ENCODE peak calls at places on chromosomes 13 and 19, in four cellular contexts. One of them, this sample, is unnamed.

GRCh38 chr13:105502193-105502592 is 1033.3 kb downstream of the EFNB2 start:
- DNase-seq in thoracic aorta: no peak
- DNase-seq in sigmoid colon: no peak
- DNase-seq in suprapubic skin: no peak
- DNase-seq in this sample: no peak

GRCh38 chr13:40812724-40813445 is 23.5 kb downstream of the SLC25A15 start:
- DNase-seq in suprapubic skin: no peak
- DNase-seq in thoracic aorta: no peak
- DNase-seq in sigmoid colon: no peak
- DNase-seq in this sample: no peak

GRCh38 chr19:50022823-50023222 is 2.3 kb downstream of the VRK3 start:
- DNase-seq in suprapubic skin: no peak
- DNase-seq in sigmoid colon: no peak
- DNase-seq in thoracic aorta: no peak
- DNase-seq in this sample: no peak

GRCh38 chr19:32246032-32246431 is 99.4 kb upstream of the ZNF507 start:
- DNase-seq in sigmoid colon: no peak
- DNase-seq in suprapubic skin: no peak
- DNase-seq in thoracic aorta: no peak
- DNase-seq in this sample: no peak

GRCh38 chr13:110149036-110149435 is 157.9 kb downstream of the COL4A1 start:
- DNase-seq in suprapubic skin: no peak
- DNase-seq in sigmoid colon: no peak
- DNase-seq in thoracic aorta: no peak
- DNase-seq in this sample: no peak

GRCh38 chr13:66974889-66975288 is 255.2 kb downstream of the PCDH9 start:
- DNase-seq in thoracic aorta: no peak
- DNase-seq in sigmoid colon: no peak
- DNase-seq in suprapubic skin: no peak
- DNase-seq in this sample: no peak

GRCh38 chr13:37960427-37960826 is 90.9 kb upstream of the TRPC4 start:
- DNase-seq in sigmoid colon: no peak
- DNase-seq in thoracic aorta: no peak
- DNase-seq in suprapubic skin: no peak
- DNase-seq in this sample: no peak

GRCh38 chr13:106376411-106377112 is 158.9 kb downstream of the EFNB2 start:
- DNase-seq in suprapubic skin: no peak
- DNase-seq in thoracic aorta: no peak
- DNase-seq in sigmoid colon: peak; percentile 66
- DNase-seq in this sample: no peak

GRCh38 chr13:23969672-23970071 is 72.4 kb upstream of the C1QTNF9B start:
- DNase-seq in sigmoid colon: no peak
- DNase-seq in suprapubic skin: no peak
- DNase-seq in thoracic aorta: no peak
- DNase-seq in this sample: no peak

GRCh38 chr13:20274466-20274865 is 42.3 kb upstream of the GJB6 start:
- DNase-seq in sigmoid colon: no peak
- DNase-seq in suprapubic skin: no peak
- DNase-seq in thoracic aorta: no peak
- DNase-seq in this sample: no peak

GRCh38 chr19:2507109-2507508 is 31.2 kb downstream of the GADD45B start:
- DNase-seq in thoracic aorta: no peak
- DNase-seq in suprapubic skin: no peak
- DNase-seq in sigmoid colon: no peak
- DNase-seq in this sample: no peak

GRCh38 chr13:61880576-61881283 is 465.1 kb upstream of the PCDH20 start:
- DNase-seq in sigmoid colon: no peak
- DNase-seq in suprapubic skin: no peak
- DNase-seq in thoracic aorta: no peak
- DNase-seq in this sample: no peak

GRCh38 chr13:91347996-91348905 is 764 bp downstream of the MIR17HG start:
- DNase-seq in thoracic aorta: no peak
- DNase-seq in suprapubic skin: no peak
- DNase-seq in sigmoid colon: peak; percentile 74
- DNase-seq in this sample: peak; percentile 27

GRCh38 chr13:105513448-105513847 is 1022.0 kb downstream of the EFNB2 start:
- DNase-seq in suprapubic skin: no peak
- DNase-seq in sigmoid colon: no peak
- DNase-seq in thoracic aorta: no peak
- DNase-seq in this sample: no peak

GRCh38 chr19:6278740-6279619 is 795 bp downstream of the MLLT1 start:
- DNase-seq in thoracic aorta: no peak
- DNase-seq in suprapubic skin: no peak
- DNase-seq in sigmoid colon: no peak
- DNase-seq in this sample: no peak

GRCh38 chr13:51913421-51914136 is 51.8 kb downstream of the CCDC70 start:
- DNase-seq in sigmoid colon: no peak
- DNase-seq in thoracic aorta: no peak
- DNase-seq in suprapubic skin: peak; percentile 24
- DNase-seq in this sample: no peak

GRCh38 chr13:85529216-85529590 is 270.0 kb downstream of the SLITRK6 start:
- DNase-seq in suprapubic skin: no peak
- DNase-seq in sigmoid colon: no peak
- DNase-seq in thoracic aorta: no peak
- DNase-seq in this sample: no peak

GRCh38 chr19:42440357-42441046 is 2.2 kb downstream of the CXCL17 start:
- DNase-seq in sigmoid colon: peak; percentile 80
- DNase-seq in thoracic aorta: no peak
- DNase-seq in suprapubic skin: no peak
- DNase-seq in this sample: peak; percentile 68

GRCh38 chr13:20064128-20064527 is 96.7 kb downstream of the GJA3 start:
- DNase-seq in sigmoid colon: no peak
- DNase-seq in suprapubic skin: no peak
- DNase-seq in thoracic aorta: no peak
- DNase-seq in this sample: no peak

GRCh38 chr19:38152461-38153379 is 71.3 kb downstream of the DPF1 start:
- DNase-seq in sigmoid colon: no peak
- DNase-seq in thoracic aorta: no peak
- DNase-seq in suprapubic skin: no peak
- DNase-seq in this sample: no peak

DNA sequence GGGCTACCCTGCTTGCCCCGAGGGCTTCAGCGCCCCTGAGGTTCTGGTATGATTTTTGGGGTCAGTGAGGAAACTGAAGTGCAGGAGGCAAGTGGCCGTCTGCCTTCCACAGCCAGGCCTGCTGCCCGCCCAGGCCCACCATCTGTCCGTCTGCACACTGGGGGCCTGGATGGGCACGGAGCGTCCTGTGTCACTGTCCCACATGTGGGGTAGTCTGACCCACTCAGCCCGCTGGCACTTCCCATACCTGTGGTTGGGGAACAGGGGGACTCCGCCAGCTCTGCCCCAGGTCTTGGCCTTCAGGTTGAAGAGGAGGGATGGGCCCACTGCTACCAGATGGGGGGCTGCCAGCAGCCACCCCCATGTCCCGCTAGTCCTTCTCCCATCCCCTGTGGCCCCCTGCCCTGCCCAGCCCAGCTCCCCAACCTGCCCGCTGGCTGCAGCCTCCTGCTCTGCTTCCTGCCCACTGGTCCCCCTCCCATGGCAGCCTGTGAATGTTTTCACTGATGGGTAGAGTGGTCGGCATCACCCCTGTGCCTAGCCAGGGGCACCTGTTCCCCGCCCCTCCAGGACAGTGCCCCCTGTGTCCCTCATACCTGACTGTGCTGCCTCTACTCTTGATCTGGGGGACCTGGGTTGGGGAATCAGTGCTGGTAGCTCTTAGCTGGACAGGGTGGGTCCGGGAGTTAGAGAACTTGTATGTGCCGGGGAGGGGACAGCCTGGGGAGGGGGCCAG is 9.5 kb downstream of the PIAS4 start:
- DNase-seq in suprapubic skin: no peak
- DNase-seq in sigmoid colon: no peak
- DNase-seq in thoracic aorta: no peak
- DNase-seq in this sample: no peak
- H3K27ac ChIP-seq in suprapubic skin: peak overlapping the region; percentile 59
- H3K27ac ChIP-seq in sigmoid colon: peak overlapping the region; percentile 68
- H3K27ac ChIP-seq in thoracic aorta: no peak overlapping the region
- H3K27ac ChIP-seq in this sample: peak overlapping the region; percentile 77

GRCh38 chr13:36552334-36552733 is 120.0 kb downstream of the CCNA1 start:
- DNase-seq in thoracic aorta: no peak
- DNase-seq in sigmoid colon: no peak
- DNase-seq in suprapubic skin: no peak
- DNase-seq in this sample: no peak

GRCh38 chr13:36553501-36553900 is 120.3 kb upstream of the SERTM1 start:
- DNase-seq in thoracic aorta: no peak
- DNase-seq in sigmoid colon: no peak
- DNase-seq in suprapubic skin: no peak
- DNase-seq in this sample: no peak

GRCh38 chr13:36559388-36559787 is 114.4 kb upstream of the SERTM1 start:
- DNase-seq in suprapubic skin: no peak
- DNase-seq in thoracic aorta: no peak
- DNase-seq in sigmoid colon: no peak
- DNase-seq in this sample: no peak

GRCh38 chr13:36551445-36551844 is 119.2 kb downstream of the CCNA1 start:
- DNase-seq in thoracic aorta: no peak
- DNase-seq in sigmoid colon: no peak
- DNase-seq in suprapubic skin: no peak
- DNase-seq in this sample: no peak

DNA sequence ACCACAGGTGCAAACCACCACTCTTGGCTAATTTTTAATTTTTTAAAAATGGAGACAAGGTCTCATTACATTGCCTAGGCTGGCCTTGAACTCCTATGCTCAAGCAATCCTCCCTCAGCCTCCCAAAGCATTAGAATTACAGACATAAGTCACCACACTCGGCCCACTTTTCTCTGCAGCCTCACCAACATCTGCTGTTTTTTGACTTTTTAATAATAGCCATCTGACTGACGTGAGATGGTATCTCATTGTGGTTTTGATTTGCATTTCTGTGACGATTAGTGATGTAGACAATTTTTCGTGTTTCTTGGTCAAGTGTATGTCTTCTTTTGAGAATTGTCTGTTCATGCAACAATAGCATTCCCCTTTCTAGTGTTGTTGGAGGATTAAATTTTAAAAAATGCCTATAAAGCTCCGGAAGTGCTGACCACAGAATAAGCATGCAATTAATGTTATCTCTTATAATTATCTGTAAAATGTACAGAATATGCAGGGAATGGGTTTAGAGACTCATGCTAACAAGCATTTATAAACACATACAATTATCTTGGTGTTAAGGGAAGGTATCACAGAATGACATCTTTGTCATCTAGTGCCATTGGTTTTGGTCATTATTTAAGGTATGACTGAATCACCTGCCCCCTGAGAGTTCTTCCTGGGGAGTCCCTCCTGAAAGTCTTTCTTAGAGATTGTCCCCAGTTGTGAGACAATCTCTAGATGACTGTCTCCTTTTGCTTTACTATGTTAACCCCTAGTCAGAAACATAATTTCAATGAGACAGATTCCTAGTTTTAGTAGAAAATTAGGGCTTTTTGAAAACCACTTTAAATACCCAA is 118.5 kb upstream of the SERTM1 start:
- DNase-seq in suprapubic skin: no peak
- DNase-seq in thoracic aorta: no peak
- DNase-seq in sigmoid colon: no peak
- DNase-seq in this sample: no peak
- H3K4me1 ChIP-seq in suprapubic skin: no peaks in the 10 kb centered on the region
- H3K4me1 ChIP-seq in thoracic aorta: no peaks in the 10 kb centered on the region
- H3K4me1 ChIP-seq in sigmoid colon: no peaks in the 10 kb centered on the region
- H3K4me1 ChIP-seq in this sample: no peaks in the 10 kb centered on the region

GRCh38 chr13:99585609-99586008 is 84.3 kb downstream of the TM9SF2 start:
- DNase-seq in suprapubic skin: no peak
- DNase-seq in thoracic aorta: no peak
- DNase-seq in sigmoid colon: no peak
- DNase-seq in this sample: no peak
- H3K27ac ChIP-seq in suprapubic skin: no peak overlapping the region
- H3K27ac ChIP-seq in thoracic aorta: no peak overlapping the region
- H3K27ac ChIP-seq in sigmoid colon: no peak overlapping the region
- H3K27ac ChIP-seq in this sample: no peak overlapping the region

GRCh38 chr19:15249560-15249874 is 17.3 kb upstream of the EPHX3 start:
- DNase-seq in sigmoid colon: no peak
- DNase-seq in thoracic aorta: no peak
- DNase-seq in suprapubic skin: no peak
- DNase-seq in this sample: no peak

GRCh38 chr19:15247107-15248014 is 15.1 kb upstream of the EPHX3 start:
- DNase-seq in thoracic aorta: no peak
- DNase-seq in suprapubic skin: no peak
- DNase-seq in sigmoid colon: no peak
- DNase-seq in this sample: no peak

GRCh38 chr19:15248106-15248505 is 15.9 kb upstream of the EPHX3 start:
- DNase-seq in thoracic aorta: no peak
- DNase-seq in suprapubic skin: no peak
- DNase-seq in sigmoid colon: no peak
- DNase-seq in this sample: no peak

GRCh38 chr19:15249912-15250634 is 17.8 kb upstream of the EPHX3 start:
- DNase-seq in thoracic aorta: peak; percentile 48
- DNase-seq in sigmoid colon: peak; percentile 80
- DNase-seq in suprapubic skin: no peak
- DNase-seq in this sample: peak; percentile 45

GRCh38 chr19:15248648-15249559 is 16.7 kb upstream of the EPHX3 start:
- DNase-seq in sigmoid colon: peak; percentile 93
- DNase-seq in suprapubic skin: peak; percentile 90
- DNase-seq in thoracic aorta: peak; percentile 64
- DNase-seq in this sample: peak; percentile 85
- H3K4me1 ChIP-seq in sigmoid colon: peaks cover 67% of the 10 kb centered on the region
- H3K4me1 ChIP-seq in suprapubic skin: peaks cover 76% of the 10 kb centered on the region
- H3K4me1 ChIP-seq in thoracic aorta: peaks cover 95% of the 10 kb centered on the region
- H3K4me1 ChIP-seq in this sample: peaks cover 96% of the 10 kb centered on the region

DNA sequence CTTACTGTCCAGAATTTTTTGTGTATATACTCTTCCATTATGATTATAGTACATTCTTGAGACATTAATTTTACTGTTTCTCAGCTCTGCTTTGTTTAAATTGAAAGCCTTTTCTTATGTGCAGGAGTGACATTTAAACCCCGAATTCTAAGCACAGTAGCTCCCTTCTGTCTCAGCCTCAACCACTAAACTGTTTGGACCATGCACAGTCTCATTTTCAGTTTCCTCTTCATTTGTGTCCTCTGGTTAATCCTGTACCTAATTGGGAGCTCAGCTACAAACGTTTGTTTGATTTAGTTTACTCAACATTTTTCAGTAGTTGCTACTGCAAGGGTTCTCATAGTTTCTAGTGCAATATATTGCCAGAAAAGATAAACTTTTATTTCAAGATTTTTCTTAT is 206.3 kb downstream of the SLITRK5 start:
- DNase-seq in thoracic aorta: no peak
- DNase-seq in suprapubic skin: no peak
- DNase-seq in sigmoid colon: no peak
- DNase-seq in this sample: no peak
- H3K27ac ChIP-seq in thoracic aorta: no peak overlapping the region
- H3K27ac ChIP-seq in suprapubic skin: no peak overlapping the region
- H3K27ac ChIP-seq in sigmoid colon: no peak overlapping the region
- H3K27ac ChIP-seq in this sample: no peak overlapping the region

DNA sequence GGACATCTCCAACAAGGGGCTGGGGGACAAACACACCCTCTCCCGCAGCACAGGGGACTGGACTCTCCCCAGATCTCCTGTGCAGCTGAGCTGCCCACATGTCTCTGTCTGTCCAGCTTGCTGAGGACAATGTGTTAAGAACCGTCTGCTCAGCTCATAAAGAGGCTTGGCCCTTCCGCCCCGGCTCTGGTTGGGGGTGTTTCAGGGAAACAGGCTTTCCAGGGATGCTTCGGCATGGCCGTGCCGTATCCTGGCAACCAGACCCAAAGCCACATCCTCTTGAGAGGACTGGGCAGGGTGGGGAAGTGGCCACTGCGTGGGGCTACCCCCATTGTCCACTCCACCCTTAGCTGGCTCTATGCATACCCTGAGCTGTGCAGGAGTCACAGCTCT is 41.1 kb upstream of the CHST8 start:
- DNase-seq in thoracic aorta: no peak
- DNase-seq in sigmoid colon: no peak
- DNase-seq in suprapubic skin: no peak
- DNase-seq in this sample: no peak
- H3K4me1 ChIP-seq in thoracic aorta: no peaks in the 10 kb centered on the region
- H3K4me1 ChIP-seq in sigmoid colon: no peaks in the 10 kb centered on the region
- H3K4me1 ChIP-seq in suprapubic skin: no peaks in the 10 kb centered on the region
- H3K4me1 ChIP-seq in this sample: no peaks in the 10 kb centered on the region

This sample was measured in tibial nerve.